ENCODE peak calls at places on chromosomes 12 and 14, in five cellular contexts. One of them, this sample, is unnamed.

GRCh38 chr12:120698677-120699076 is 11.6 kb upstream of the UNC119B start:
- DNase-seq in activated CD8-positive, alpha-beta memory T cell treated with anti-CD3 and anti-CD28 coated beads, Interleukin-2, amount 50 U/mL, for 48 hours: no peak
- DNase-seq in mucosa of descending colon: no peak
- DNase-seq in AG09309: no peak
- DNase-seq in glutamatergic neuron: no peak
- DNase-seq in this sample: no peak

GRCh38 chr12:132544173-132544468 is 54.2 kb downstream of the FBRSL1 start:
- DNase-seq in activated CD8-positive, alpha-beta memory T cell treated with anti-CD3 and anti-CD28 coated beads, Interleukin-2, amount 50 U/mL, for 48 hours: no peak
- DNase-seq in mucosa of descending colon: no peak
- DNase-seq in AG09309: no peak
- DNase-seq in glutamatergic neuron: no peak
- DNase-seq in this sample: no peak

GRCh38 chr12:19688489-19688888 is 249.2 kb downstream of the AEBP2 start:
- DNase-seq in activated CD8-positive, alpha-beta memory T cell treated with anti-CD3 and anti-CD28 coated beads, Interleukin-2, amount 50 U/mL, for 48 hours: no peak
- DNase-seq in mucosa of descending colon: no peak
- DNase-seq in AG09309: no peak
- DNase-seq in glutamatergic neuron: no peak
- DNase-seq in this sample: no peak

GRCh38 chr14:75282166-75282547 is 3.5 kb downstream of the FOS start:
- DNase-seq in activated CD8-positive, alpha-beta memory T cell treated with anti-CD3 and anti-CD28 coated beads, Interleukin-2, amount 50 U/mL, for 48 hours: no peak
- DNase-seq in mucosa of descending colon: no peak
- DNase-seq in AG09309: no peak
- DNase-seq in glutamatergic neuron: no peak
- DNase-seq in this sample: no peak

GRCh38 chr12:72288911-72289310 is 16.7 kb downstream of the TRHDE start:
- DNase-seq in activated CD8-positive, alpha-beta memory T cell treated with anti-CD3 and anti-CD28 coated beads, Interleukin-2, amount 50 U/mL, for 48 hours: no peak
- DNase-seq in mucosa of descending colon: no peak
- DNase-seq in AG09309: no peak
- DNase-seq in glutamatergic neuron: no peak
- DNase-seq in this sample: no peak

GRCh38 chr12:29278673-29279420 is 102.1 kb downstream of the ERGIC2 start:
- DNase-seq in activated CD8-positive, alpha-beta memory T cell treated with anti-CD3 and anti-CD28 coated beads, Interleukin-2, amount 50 U/mL, for 48 hours: no peak
- DNase-seq in mucosa of descending colon: no peak
- DNase-seq in AG09309: no peak
- DNase-seq in glutamatergic neuron: no peak
- DNase-seq in this sample: no peak

GRCh38 chr12:39047539-39048078 is 142.2 kb upstream of the CPNE8 start:
- DNase-seq in activated CD8-positive, alpha-beta memory T cell treated with anti-CD3 and anti-CD28 coated beads, Interleukin-2, amount 50 U/mL, for 48 hours: no peak
- DNase-seq in mucosa of descending colon: no peak
- DNase-seq in AG09309: no peak
- DNase-seq in glutamatergic neuron: no peak
- DNase-seq in this sample: no peak

GRCh38 chr14:101823511-101824120 is 62.1 kb downstream of the PPP2R5C start:
- DNase-seq in activated CD8-positive, alpha-beta memory T cell treated with anti-CD3 and anti-CD28 coated beads, Interleukin-2, amount 50 U/mL, for 48 hours: peak
- DNase-seq in mucosa of descending colon: peak
- DNase-seq in AG09309: no peak
- DNase-seq in glutamatergic neuron: no peak
- DNase-seq in this sample: no peak

GRCh38 chr12:94872671-94873367 is 130.7 kb downstream of the NDUFA12 start:
- DNase-seq in activated CD8-positive, alpha-beta memory T cell treated with anti-CD3 and anti-CD28 coated beads, Interleukin-2, amount 50 U/mL, for 48 hours: no peak
- DNase-seq in mucosa of descending colon: no peak
- DNase-seq in AG09309: no peak
- DNase-seq in glutamatergic neuron: peak
- DNase-seq in this sample: no peak

GRCh38 chr12:28424965-28425364 is 234.7 kb downstream of the CCDC91 start:
- DNase-seq in activated CD8-positive, alpha-beta memory T cell treated with anti-CD3 and anti-CD28 coated beads, Interleukin-2, amount 50 U/mL, for 48 hours: no peak
- DNase-seq in mucosa of descending colon: no peak
- DNase-seq in AG09309: no peak
- DNase-seq in glutamatergic neuron: no peak
- DNase-seq in this sample: no peak

GRCh38 chr12:52056801-52057613 is 5.8 kb downstream of the NR4A1 start:
- DNase-seq in activated CD8-positive, alpha-beta memory T cell treated with anti-CD3 and anti-CD28 coated beads, Interleukin-2, amount 50 U/mL, for 48 hours: no peak
- DNase-seq in mucosa of descending colon: no peak
- DNase-seq in AG09309: no peak
- DNase-seq in glutamatergic neuron: no peak
- DNase-seq in this sample: no peak

GRCh38 chr14:71675902-71676291 is 256.3 kb upstream of the RGS6 start:
- DNase-seq in activated CD8-positive, alpha-beta memory T cell treated with anti-CD3 and anti-CD28 coated beads, Interleukin-2, amount 50 U/mL, for 48 hours: no peak
- DNase-seq in mucosa of descending colon: no peak
- DNase-seq in AG09309: no peak
- DNase-seq in glutamatergic neuron: no peak
- DNase-seq in this sample: no peak

GRCh38 chr12:11856971-11857370 is 207.5 kb downstream of the ETV6 start:
- DNase-seq in activated CD8-positive, alpha-beta memory T cell treated with anti-CD3 and anti-CD28 coated beads, Interleukin-2, amount 50 U/mL, for 48 hours: peak
- DNase-seq in mucosa of descending colon: no peak
- DNase-seq in AG09309: no peak
- DNase-seq in glutamatergic neuron: no peak
- DNase-seq in this sample: no peak

GRCh38 chr14:64758711-64759554 is 54.7 kb downstream of the PLEKHG3 start:
- DNase-seq in activated CD8-positive, alpha-beta memory T cell treated with anti-CD3 and anti-CD28 coated beads, Interleukin-2, amount 50 U/mL, for 48 hours: no peak
- DNase-seq in mucosa of descending colon: no peak
- DNase-seq in AG09309: peak
- DNase-seq in glutamatergic neuron: peak
- DNase-seq in this sample: no peak

GRCh38 chr14:21070610-21071224 is 613 bp downstream of the ARHGEF40 start:
- DNase-seq in activated CD8-positive, alpha-beta memory T cell treated with anti-CD3 and anti-CD28 coated beads, Interleukin-2, amount 50 U/mL, for 48 hours: no peak
- DNase-seq in mucosa of descending colon: peak
- DNase-seq in AG09309: no peak
- DNase-seq in glutamatergic neuron: peak
- DNase-seq in this sample: no peak

GRCh38 chr12:49942921-49943662 is 7.4 kb upstream of the AQP2 start:
- DNase-seq in activated CD8-positive, alpha-beta memory T cell treated with anti-CD3 and anti-CD28 coated beads, Interleukin-2, amount 50 U/mL, for 48 hours: no peak
- DNase-seq in mucosa of descending colon: peak
- DNase-seq in AG09309: no peak
- DNase-seq in glutamatergic neuron: no peak
- DNase-seq in this sample: no peak

GRCh38 chr14:44803239-44803905 is 158.4 kb downstream of the KLHL28 start:
- DNase-seq in activated CD8-positive, alpha-beta memory T cell treated with anti-CD3 and anti-CD28 coated beads, Interleukin-2, amount 50 U/mL, for 48 hours: no peak
- DNase-seq in mucosa of descending colon: no peak
- DNase-seq in AG09309: peak
- DNase-seq in glutamatergic neuron: no peak
- DNase-seq in this sample: no peak

GRCh38 chr12:20588057-20588456 is 107.1 kb upstream of the SLCO1C1 start:
- DNase-seq in activated CD8-positive, alpha-beta memory T cell treated with anti-CD3 and anti-CD28 coated beads, Interleukin-2, amount 50 U/mL, for 48 hours: no peak
- DNase-seq in mucosa of descending colon: no peak
- DNase-seq in AG09309: no peak
- DNase-seq in glutamatergic neuron: peak
- DNase-seq in this sample: no peak

GRCh38 chr14:78007160-78007559 is 163.0 kb upstream of the NRXN3 start:
- DNase-seq in activated CD8-positive, alpha-beta memory T cell treated with anti-CD3 and anti-CD28 coated beads, Interleukin-2, amount 50 U/mL, for 48 hours: no peak
- DNase-seq in mucosa of descending colon: no peak
- DNase-seq in AG09309: no peak
- DNase-seq in glutamatergic neuron: no peak
- DNase-seq in this sample: no peak

GRCh38 chr14:65168840-65169239 is 66.5 kb upstream of the MAX start:
- DNase-seq in activated CD8-positive, alpha-beta memory T cell treated with anti-CD3 and anti-CD28 coated beads, Interleukin-2, amount 50 U/mL, for 48 hours: no peak
- DNase-seq in mucosa of descending colon: no peak
- DNase-seq in AG09309: no peak
- DNase-seq in glutamatergic neuron: no peak
- DNase-seq in this sample: no peak

GRCh38 chr12:56866493-56866892 is 67.7 kb downstream of the SDR9C7 start:
- DNase-seq in activated CD8-positive, alpha-beta memory T cell treated with anti-CD3 and anti-CD28 coated beads, Interleukin-2, amount 50 U/mL, for 48 hours: no peak
- DNase-seq in mucosa of descending colon: no peak
- DNase-seq in AG09309: no peak
- DNase-seq in glutamatergic neuron: no peak
- DNase-seq in this sample: no peak

GRCh38 chr12:71664411-71665108 is 459 bp downstream of the THAP2 start:
- DNase-seq in activated CD8-positive, alpha-beta memory T cell treated with anti-CD3 and anti-CD28 coated beads, Interleukin-2, amount 50 U/mL, for 48 hours: no peak
- DNase-seq in mucosa of descending colon: no peak
- DNase-seq in AG09309: no peak
- DNase-seq in glutamatergic neuron: no peak
- DNase-seq in this sample: no peak

GRCh38 chr14:104752338-104752734 is 611 bp upstream of the SIVA1 start:
- DNase-seq in activated CD8-positive, alpha-beta memory T cell treated with anti-CD3 and anti-CD28 coated beads, Interleukin-2, amount 50 U/mL, for 48 hours: no peak
- DNase-seq in mucosa of descending colon: no peak
- DNase-seq in AG09309: no peak
- DNase-seq in glutamatergic neuron: no peak
- DNase-seq in this sample: no peak

GRCh38 chr14:75794615-75795038 is 133.6 kb downstream of the TTLL5 start:
- DNase-seq in activated CD8-positive, alpha-beta memory T cell treated with anti-CD3 and anti-CD28 coated beads, Interleukin-2, amount 50 U/mL, for 48 hours: no peak
- DNase-seq in mucosa of descending colon: no peak
- DNase-seq in AG09309: peak
- DNase-seq in glutamatergic neuron: no peak
- DNase-seq in this sample: no peak

GRCh38 chr12:103771466-103771865 is 69.6 kb downstream of the NT5DC3 start:
- DNase-seq in activated CD8-positive, alpha-beta memory T cell treated with anti-CD3 and anti-CD28 coated beads, Interleukin-2, amount 50 U/mL, for 48 hours: no peak
- DNase-seq in mucosa of descending colon: peak
- DNase-seq in AG09309: no peak
- DNase-seq in glutamatergic neuron: no peak
- DNase-seq in this sample: no peak

GRCh38 chr12:124380793-124381453 is 86.0 kb downstream of the RFLNA start:
- DNase-seq in activated CD8-positive, alpha-beta memory T cell treated with anti-CD3 and anti-CD28 coated beads, Interleukin-2, amount 50 U/mL, for 48 hours: no peak
- DNase-seq in mucosa of descending colon: no peak
- DNase-seq in AG09309: no peak
- DNase-seq in glutamatergic neuron: no peak
- DNase-seq in this sample: no peak

GRCh38 chr14:101352567-101352966 is 208.7 kb upstream of the DIO3 start:
- DNase-seq in activated CD8-positive, alpha-beta memory T cell treated with anti-CD3 and anti-CD28 coated beads, Interleukin-2, amount 50 U/mL, for 48 hours: peak
- DNase-seq in mucosa of descending colon: no peak
- DNase-seq in AG09309: no peak
- DNase-seq in glutamatergic neuron: no peak
- DNase-seq in this sample: peak

GRCh38 chr14:96176275-96176674 is 28.4 kb upstream of the BDKRB2 start:
- DNase-seq in activated CD8-positive, alpha-beta memory T cell treated with anti-CD3 and anti-CD28 coated beads, Interleukin-2, amount 50 U/mL, for 48 hours: no peak
- DNase-seq in mucosa of descending colon: no peak
- DNase-seq in AG09309: peak
- DNase-seq in glutamatergic neuron: no peak
- DNase-seq in this sample: no peak

GRCh38 chr14:98633380-98633779 is 638.6 kb downstream of the BCL11B start:
- DNase-seq in activated CD8-positive, alpha-beta memory T cell treated with anti-CD3 and anti-CD28 coated beads, Interleukin-2, amount 50 U/mL, for 48 hours: no peak
- DNase-seq in mucosa of descending colon: peak
- DNase-seq in AG09309: no peak
- DNase-seq in glutamatergic neuron: no peak
- DNase-seq in this sample: no peak

GRCh38 chr12:50598321-50598862 is 93.6 kb downstream of the DIP2B start:
- DNase-seq in activated CD8-positive, alpha-beta memory T cell treated with anti-CD3 and anti-CD28 coated beads, Interleukin-2, amount 50 U/mL, for 48 hours: no peak
- DNase-seq in mucosa of descending colon: no peak
- DNase-seq in AG09309: no peak
- DNase-seq in glutamatergic neuron: no peak
- DNase-seq in this sample: no peak

GRCh38 chr12:11906284-11906935 is 164.3 kb upstream of the BCL2L14 start:
- DNase-seq in activated CD8-positive, alpha-beta memory T cell treated with anti-CD3 and anti-CD28 coated beads, Interleukin-2, amount 50 U/mL, for 48 hours: no peak
- DNase-seq in mucosa of descending colon: no peak
- DNase-seq in AG09309: peak
- DNase-seq in glutamatergic neuron: no peak
- DNase-seq in this sample: no peak

This sample was measured in type B pancreatic cell.